ENCODE peak calls at places on chromosomes 13 and 19, in eight cellular contexts. Q is WTC11, F is A549, R is SK-N-SH, B is H1, V is HepG2, G is GM12878, X is K562. M is an unnamed sample.
A peak's percentile ranks its signal among the peaks of the same experiment; 100 is the strongest.

GRCh38 chr19:12786149-12786870 is 5.0 kb upstream of the JUNB start:
- DNase-seq in Q (no peak), F (peak; percentile 31), R (peak; percentile 46), B (no peak), V (no peak), G (no peak), X (no peak), M (no peak)

GRCh38 chr13:56837161-56837560 is 303.6 kb upstream of the PRR20A start:
- DNase-seq in Q (no peak), F (no peak), R (no peak), B (no peak), V (no peak), G (no peak), X (no peak), M (no peak)

GRCh38 chr13:35953537-35954206 is 177.5 kb downstream of the DCLK1 start:
- DNase-seq in Q (peak; percentile 53), F (peak; percentile 48), R (peak; percentile 74), B (peak; percentile 54), V (peak; percentile 12), G (no peak), X (peak; percentile 14), M (peak; percentile 94)

GRCh38 chr19:7970716-7971448 is 27.4 kb upstream of the TIMM44 start:
- DNase-seq in Q (peak; percentile 85), F (peak; percentile 37), R (peak; percentile 81), B (peak; percentile 85), V (peak; percentile 47), G (no peak), X (peak; percentile 54), M (peak; percentile 28)

GRCh38 chr19:38337360-38337653 is 1.7 kb downstream of the CATSPERG start:
- DNase-seq in Q (no peak), F (no peak), R (peak; percentile 27), B (no peak), V (peak; percentile 14), G (no peak), X (no peak), M (no peak)

GRCh38 chr13:19818223-19818842 is 35.6 kb upstream of the PSPC1 start:
- DNase-seq in Q (peak; percentile 95), F (peak; percentile 67), R (peak; percentile 57), B (peak; percentile 97), V (peak; percentile 4), G (no peak), X (peak; percentile 28), M (no peak)

GRCh38 chr13:112522578-112522977 is 65.4 kb downstream of the TUBGCP3 start:
- DNase-seq in Q (no peak), F (no peak), R (no peak), B (peak; percentile 3), V (no peak), G (no peak), X (no peak), M (peak; percentile 62)

GRCh38 chr19:56748443-56748842 is 76.9 kb upstream of the ZNF835 start:
- DNase-seq in Q (no peak), F (peak; percentile 16), R (peak; percentile 40), B (no peak), V (peak; percentile 47), G (no peak), X (no peak), M (no peak)

GRCh38 chr19:40604647-40605200 is 3.6 kb downstream of the LTBP4 start:
- DNase-seq in Q (no peak), F (peak; percentile 66), R (no peak), B (no peak), V (no peak), G (no peak), X (peak; percentile 21), M (no peak)

GRCh38 chr19:5369962-5370367 is 29.4 kb upstream of the PTPRS start:
- DNase-seq in Q (peak; percentile 93), F (peak; percentile 63), R (peak; percentile 70), B (peak; percentile 97), V (peak; percentile 39), G (no peak), X (peak; percentile 75), M (no peak)

GRCh38 chr19:32165750-32166149 is 179.7 kb upstream of the ZNF507 start:
- DNase-seq in Q (no peak), F (no peak), R (no peak), B (peak; percentile 14), V (no peak), G (no peak), X (no peak), M (no peak)

GRCh38 chr13:25679936-25680335 is 308.2 kb downstream of the ATP8A2 start:
- DNase-seq in Q (no peak), F (no peak), R (no peak), B (no peak), V (no peak), G (no peak), X (no peak), M (no peak)

GRCh38 chr13:82070411-82070810 is 1729.5 kb upstream of the SPRY2 start:
- DNase-seq in Q (no peak), F (no peak), R (no peak), B (no peak), V (no peak), G (no peak), X (no peak), M (no peak)

GRCh38 chr13:70253834-70254233 is 145.6 kb upstream of the KLHL1 start:
- DNase-seq in Q (no peak), F (no peak), R (no peak), B (no peak), V (peak; percentile 9), G (no peak), X (no peak), M (no peak)

GRCh38 chr19:30635026-30635985 is 263.1 kb downstream of the ZNF536 start:
- DNase-seq in Q (no peak), F (no peak), R (no peak), B (no peak), V (no peak), G (no peak), X (no peak), M (no peak)

GRCh38 chr13:95295026-95295425 is 6.2 kb downstream of the ABCC4 start:
- DNase-seq in Q (no peak), F (no peak), R (no peak), B (no peak), V (no peak), G (no peak), X (no peak), M (no peak)

GRCh38 chr19:47094557-47095517 is 18.7 kb downstream of the ZC3H4 start:
- DNase-seq in Q (no peak), F (no peak), R (no peak), B (no peak), V (peak; percentile 85), G (no peak), X (no peak), M (no peak)

GRCh38 chr13:50712882-50713281 is 130.6 kb downstream of the DLEU7 start:
- DNase-seq in Q (no peak), F (no peak), R (no peak), B (no peak), V (no peak), G (no peak), X (no peak), M (no peak)

GRCh38 chr19:47005873-47006272 is 13.8 kb upstream of the NPAS1 start:
- DNase-seq in Q (no peak), F (peak; percentile 67), R (peak; percentile 72), B (no peak), V (peak; percentile 33), G (no peak), X (peak; percentile 19), M (no peak)

GRCh38 chr19:19191920-19192882 is at the start of the genes BORCS8 and RFXANK:
- DNase-seq in Q (peak; percentile 100), F (peak; percentile 96), R (peak; percentile 98), B (peak; percentile 97), V (peak; percentile 98), G (peak; percentile 97), X (peak; percentile 99), M (peak; percentile 98)

GRCh38 chr19:19192910-19193423 is 909 bp downstream of the RFXANK start:
- DNase-seq in Q (no peak), F (no peak), R (no peak), B (no peak), V (no peak), G (no peak), X (no peak), M (no peak)

GRCh38 chr19:19193926-19194325 is 1.9 kb downstream of the RFXANK start:
- DNase-seq in Q (no peak), F (no peak), R (no peak), B (no peak), V (no peak), G (no peak), X (no peak), M (no peak)
- TF ChIP-seq USF2 in Q (no peak), F (no peak), R (no peak), B (no peak), V (no peak), G (no peak), X (no peak), M (no peak)

GRCh38 chr13:110359840-110360301 is 52.8 kb downstream of the COL4A2 start:
- DNase-seq in Q (no peak), F (no peak), R (no peak), B (no peak), V (no peak), G (no peak), X (no peak), M (peak; percentile 97)
- TF ChIP-seq USF2 in Q (no peak), F (no peak), R (no peak), B (no peak), V (no peak), G (no peak), X (no peak), M (no peak)

DNA sequence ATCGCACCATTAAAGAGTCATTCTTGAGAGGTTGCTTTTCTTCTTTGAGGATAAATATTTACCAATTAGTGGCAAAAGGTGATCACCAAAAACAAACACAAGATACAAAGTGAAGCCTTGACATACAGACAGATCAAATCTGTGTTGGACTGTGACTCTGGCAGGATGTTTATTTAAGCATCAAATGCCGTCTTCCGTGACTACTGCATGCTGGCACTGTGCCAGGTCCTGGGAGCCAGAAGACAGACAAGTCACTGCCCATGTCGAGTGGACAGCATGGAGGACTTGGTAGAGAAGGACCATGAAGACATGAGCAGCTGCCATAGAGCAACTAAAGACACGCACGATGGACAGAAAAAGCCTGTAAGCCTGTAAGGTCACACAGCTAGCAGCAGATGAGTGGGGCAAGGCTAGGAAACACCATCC is 92.8 kb upstream of the FARP1 start:
- DNase-seq in Q (no peak), F (peak; percentile 58), R (peak; percentile 38), B (no peak), V (peak; percentile 78), G (no peak), X (no peak), M (peak; percentile 67)
- TF ChIP-seq USF2 in Q (no peak), F (no peak), R (no peak), B (no peak), V (no peak), G (no peak), X (no peak), M (no peak)

GRCh38 chr13:40102854-40103253 is 447.4 kb downstream of the COG6 start:
- DNase-seq in Q (no peak), F (peak; percentile 59), R (no peak), B (no peak), V (peak; percentile 32), G (no peak), X (peak; percentile 13), M (peak; percentile 65)

GRCh38 chr13:40101708-40102359 is 446.4 kb downstream of the COG6 start:
- DNase-seq in Q (no peak), F (no peak), R (no peak), B (no peak), V (no peak), G (peak; percentile 54), X (no peak), M (no peak)

GRCh38 chr13:40102360-40102727 is 446.9 kb downstream of the COG6 start:
- DNase-seq in Q (no peak), F (no peak), R (no peak), B (no peak), V (no peak), G (no peak), X (no peak), M (no peak)

GRCh38 chr13:40109324-40109958 is 454.0 kb downstream of the COG6 start:
- DNase-seq in Q (no peak), F (peak; percentile 63), R (no peak), B (no peak), V (no peak), G (no peak), X (no peak), M (peak; percentile 73)

GRCh38 chr13:40103864-40104263 is 448.4 kb downstream of the COG6 start:
- DNase-seq in Q (no peak), F (no peak), R (no peak), B (no peak), V (no peak), G (no peak), X (no peak), M (no peak)
- TF ChIP-seq USF2 in Q (no peak), F (no peak), R (no peak), B (no peak), V (no peak), G (no peak), X (no peak), M (no peak)